ENCODE peak calls at places on chromosome 12, in four cellular contexts. Q is mesothelial cell of epicardium, I is Calu3, V is psoas muscle. X is an unnamed sample.

GRCh38 chr12:123576611-123577010 is 7.7 kb upstream of the TMED2 start:
- DNase-seq in I (no peak), Q (no peak), V (no peak), X (no peak)

GRCh38 chr12:121724930-121725329 is 12.4 kb downstream of the TMEM120B start:
- DNase-seq in I (no peak), Q (no peak), V (no peak), X (no peak)

GRCh38 chr12:14314801-14315200 is 50.7 kb upstream of the ATF7IP start:
- DNase-seq in Q (no peak), I (no peak), V (no peak), X (no peak)

GRCh38 chr12:122382919-122383350 is 39.5 kb downstream of the CLIP1 start:
- DNase-seq in I (no peak), Q (no peak), V (no peak), X (no peak)

GRCh38 chr12:64480148-64480547 is 28.2 kb downstream of the TBK1 start:
- DNase-seq in V (no peak), I (no peak), Q (no peak), X (no peak)

GRCh38 chr12:108515916-108516315 is 839 bp downstream of the FICD start:
- DNase-seq in V (no peak), I (no peak), Q (no peak), X (peak)

GRCh38 chr12:15712823-15713663 is 76.1 kb downstream of the EPS8 start:
- DNase-seq in Q (no peak), I (peak), V (no peak), X (no peak)

GRCh38 chr12:52004042-52004648 is 2.6 kb upstream of the TAMALIN start:
- DNase-seq in I (peak), Q (peak), V (peak), X (peak)

GRCh38 chr12:56695327-56696101 is 7.4 kb upstream of the PTGES3 start:
- DNase-seq in Q (no peak), V (no peak), I (no peak), X (no peak)

GRCh38 chr12:70637686-70638085 is 457 bp upstream of the PTPRB start:
- DNase-seq in V (no peak), I (no peak), Q (no peak), X (no peak)

GRCh38 chr12:113932411-113933196 is 33.5 kb downstream of the RBM19 start:
- DNase-seq in Q (no peak), V (peak), I (no peak), X (peak)

GRCh38 chr12:54725233-54725843 is 77.2 kb upstream of the DCD start:
- DNase-seq in I (peak), Q (no peak), V (no peak), X (peak)

GRCh38 chr12:105510526-105510925 is 180.0 kb downstream of the C12orf75 start:
- DNase-seq in V (no peak), Q (no peak), I (no peak), X (no peak)

GRCh38 chr12:89352492-89353187 is at the start of gene DUSP6:
- DNase-seq in Q (peak), V (peak), I (peak), X (peak)

GRCh38 chr12:52280319-52280795 is 5.9 kb downstream of the KRT86 start:
- DNase-seq in Q (no peak), V (peak), I (peak), X (peak)

GRCh38 chr12:6932766-6933165 is 5.0 kb downstream of the ATN1 start:
- DNase-seq in V (no peak), I (no peak), Q (no peak), X (no peak)

GRCh38 chr12:14931359-14931758 is 7.0 kb downstream of the ERP27 start:
- DNase-seq in V (no peak), I (no peak), Q (no peak), X (no peak)

GRCh38 chr12:107317751-107318553 is 224.6 kb upstream of the CRY1 start:
- DNase-seq in Q (peak), V (peak), I (peak), X (peak)

GRCh38 chr12:46918631-46919030 is 92.8 kb upstream of the SLC38A4 start:
- DNase-seq in Q (no peak), V (no peak), I (no peak), X (no peak)

GRCh38 chr12:78194448-78194847 is 363.8 kb downstream of the NAV3 start:
- DNase-seq in Q (no peak), V (no peak), I (no peak), X (no peak)

GRCh38 chr12:122195405-122195804 is 8.1 kb upstream of the B3GNT4 start:
- DNase-seq in Q (no peak), V (no peak), I (no peak), X (peak)

GRCh38 chr12:8035440-8036010 is 3.0 kb downstream of the FOXJ2 start:
- DNase-seq in Q (no peak), I (no peak), V (no peak), X (peak)

GRCh38 chr12:117231750-117232149 is 41.5 kb upstream of the FBXO21 start:
- DNase-seq in V (peak), I (no peak), Q (no peak), X (peak)

GRCh38 chr12:33752854-33753253 is 269.4 kb upstream of the ALG10 start:
- DNase-seq in V (no peak), Q (no peak), I (no peak), X (peak)

GRCh38 chr12:115456946-115457689 is 773.1 kb upstream of the TBX3 start:
- DNase-seq in Q (no peak), V (no peak), I (no peak), X (peak)

GRCh38 chr12:43551271-43551970 is 582 bp downstream of the ADAMTS20 start:
- DNase-seq in V (no peak), Q (peak), I (no peak), X (peak)

GRCh38 chr12:110600254-110600653 is 13.7 kb upstream of the TCTN1 start:
- DNase-seq in Q (no peak), I (no peak), V (no peak), X (no peak)

GRCh38 chr12:104201238-104202001 is 14.2 kb upstream of the TXNRD1 start:
- DNase-seq in I (peak), V (no peak), Q (no peak), X (peak)

GRCh38 chr12:20183563-20183962 is 184.8 kb upstream of the PDE3A start:
- DNase-seq in V (no peak), I (no peak), Q (no peak), X (no peak)

GRCh38 chr12:66036317-66036716 is 94.2 kb downstream of the LLPH start:
- DNase-seq in V (peak), Q (no peak), I (peak), X (no peak)

GRCh38 chr12:10395390-10395998 is 5.7 kb upstream of the KLRK1 start:
- DNase-seq in V (no peak), I (peak), Q (no peak), X (peak)

GRCh38 chr12:75981247-75981646 is 50.3 kb downstream of the PHLDA1 start:
- DNase-seq in V (no peak), Q (no peak), I (no peak), X (no peak)

GRCh38 chr12:98295681-98296080 is 219.7 kb upstream of the TMPO start:
- DNase-seq in Q (no peak), I (no peak), V (no peak), X (no peak)

GRCh38 chr12:79555006-79555925 is 135.5 kb downstream of the PAWR start:
- DNase-seq in V (no peak), Q (no peak), I (peak), X (no peak)

GRCh38 chr12:53735-54095 is 12.9 kb upstream of the IQSEC3 start:
- DNase-seq in Q (no peak), V (no peak), I (no peak), X (peak)

GRCh38 chr12:27635349-27635972 is 60.8 kb upstream of the REP15 start:
- DNase-seq in Q (no peak), V (no peak), I (peak), X (no peak)

GRCh38 chr12:124326104-124326503 is 31.2 kb downstream of the RFLNA start:
- DNase-seq in I (no peak), Q (no peak), V (no peak), X (peak)

GRCh38 chr12:71682466-71682865 is 3.4 kb upstream of the TMEM19 start:
- DNase-seq in V (no peak), Q (no peak), I (no peak), X (no peak)
- TF ChIP-seq CTCF in V (no peak), Q (no peak), I (no peak), X (no peak)

DNA sequence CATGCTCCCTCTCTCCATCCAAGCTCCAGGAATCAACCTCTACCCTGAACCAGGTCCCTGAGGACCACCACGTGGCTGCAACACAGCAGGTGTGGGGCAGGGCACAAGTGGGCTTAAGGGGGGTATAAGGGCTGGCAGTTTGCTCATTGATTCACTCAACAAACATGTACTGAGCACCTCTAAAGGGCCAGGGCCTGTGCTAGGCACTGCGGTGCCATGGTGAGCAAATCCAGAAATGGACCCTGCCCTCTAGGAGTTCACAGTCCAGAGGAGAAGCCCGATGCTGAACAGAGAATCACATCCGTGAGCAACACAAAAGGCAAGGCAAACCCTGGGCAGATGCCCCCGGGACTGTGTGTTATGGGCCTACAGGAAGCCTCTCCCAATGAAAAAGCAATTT is 6.5 kb upstream of the AQP2 start:
- DNase-seq in V (no peak), I (no peak), Q (no peak), X (peak)
- TF ChIP-seq CTCF in V (no peak), I (no peak), Q (no peak), X (no peak)

GRCh38 chr12:130933269-130933995 is 20.3 kb upstream of the ADGRD1 start:
- DNase-seq in V (no peak), Q (no peak), I (no peak), X (no peak)
- TF ChIP-seq CTCF in V (no peak), Q (no peak), I (no peak), X (no peak)

GRCh38 chr12:120437735-120438494 is at the start of gene COX6A1:
- DNase-seq in Q (peak), V (peak), I (peak), X (peak)
- TF ChIP-seq CTCF in Q (no peak), V (no peak), I (no peak), X (no peak)

GRCh38 chr12:48157889-48158370 is 615 bp upstream of the ASB8 start:
- DNase-seq in I (no peak), Q (no peak), V (no peak), X (peak)

GRCh38 chr12:48159976-48160525 is 2.7 kb upstream of the ASB8 start:
- DNase-seq in V (no peak), Q (no peak), I (no peak), X (no peak)

GRCh38 chr12:48156648-48157015 is 683 bp downstream of the ASB8 start:
- DNase-seq in V (peak), Q (no peak), I (no peak), X (no peak)

GRCh38 chr12:48160807-48161206 is 3.5 kb upstream of the ASB8 start:
- DNase-seq in I (no peak), V (peak), Q (no peak), X (no peak)

DNA sequence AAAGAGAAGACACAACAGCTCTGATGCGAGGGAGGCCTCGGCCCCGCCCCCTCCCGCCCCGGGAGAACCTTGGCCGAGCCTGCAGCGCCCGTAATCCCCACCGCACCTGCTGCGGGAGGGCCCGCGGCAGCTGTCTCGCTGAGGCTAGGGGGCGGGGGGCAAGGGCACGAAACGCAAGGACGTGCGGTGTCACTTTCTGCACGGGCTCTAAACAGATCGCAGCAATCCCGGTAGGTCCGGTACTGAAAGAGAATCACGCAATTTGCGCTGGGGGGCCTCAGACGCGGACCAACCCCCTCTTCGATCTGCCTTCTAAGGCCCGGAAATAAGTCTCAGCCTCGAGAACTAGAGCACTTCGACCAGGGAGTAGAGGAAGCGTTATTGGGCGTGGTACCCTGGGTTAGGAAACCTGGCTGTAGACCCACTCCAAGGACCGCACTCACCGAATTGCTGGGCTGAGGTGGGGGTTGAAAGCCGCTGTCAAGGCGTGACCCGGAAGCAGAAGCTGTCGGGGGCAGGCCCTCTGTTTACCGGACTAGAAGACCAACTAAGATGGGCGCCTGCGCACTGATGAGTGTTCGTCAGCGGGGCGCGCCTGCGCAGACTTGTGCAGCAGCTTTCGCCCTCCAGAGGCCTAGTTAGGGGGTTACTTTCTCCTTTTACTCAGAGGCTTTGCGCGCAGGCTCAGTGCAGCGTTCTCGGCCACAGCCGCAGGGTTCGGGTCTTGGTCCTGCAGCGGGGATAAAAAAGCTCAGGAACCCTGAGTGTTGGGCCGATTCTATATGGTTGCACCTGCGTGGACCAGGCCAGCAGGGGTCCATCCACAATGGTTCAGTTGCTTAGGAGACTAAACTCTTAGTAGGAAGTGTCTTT is at the start of gene ASB8:
- DNase-seq in Q (peak), V (peak), I (peak), X (peak)
- TF ChIP-seq CTCF in Q (peak), V (peak), I (no peak), X (peak)